ENCODE peak calls at places on chromosomes 1 and 21, in seven cellular contexts. R is vagina, Q is uterus, J is spleen, O is ovary, E is stomach, F is heart left ventricle. C is an unnamed sample. For H3K4me1, the result is how much of the 10 kb centered on the place peaks cover.

GRCh38 chr1:32892368-32893197 is 6.3 kb downstream of the HPCA start:
- DNase-seq in R (no peak), Q (no peak), J (peak), O (peak), E (no peak), F (no peak), C (no peak)

GRCh38 chr21:37767984-37768383 is 148.3 kb downstream of the KCNJ6 start:
- DNase-seq in R (no peak), Q (no peak), J (no peak), O (no peak), E (no peak), F (no peak), C (no peak)

GRCh38 chr1:225458222-225458631 is 30.4 kb upstream of the LBR start:
- DNase-seq in R (no peak), Q (no peak), J (no peak), O (no peak), E (no peak), F (no peak), C (no peak)

GRCh38 chr1:53938136-53938830 is 7.2 kb downstream of the IFT25 start:
- DNase-seq in R (no peak), Q (no peak), J (no peak), O (no peak), E (no peak), F (no peak), C (no peak)

GRCh38 chr1:218409946-218410510 is 64.9 kb downstream of the TGFB2 start:
- DNase-seq in R (no peak), Q (no peak), J (no peak), O (no peak), E (no peak), F (no peak), C (no peak)

GRCh38 chr1:192707978-192708547 is 72.1 kb downstream of the RGS13 start:
- DNase-seq in R (no peak), Q (no peak), J (no peak), O (no peak), E (no peak), F (no peak), C (no peak)

GRCh38 chr1:24380508-24380907 is 33.1 kb downstream of the STPG1 start:
- DNase-seq in R (peak), Q (no peak), J (no peak), O (no peak), E (no peak), F (no peak), C (no peak)

GRCh38 chr1:168234846-168235547 is 9.2 kb downstream of the SFT2D2 start:
- DNase-seq in R (no peak), Q (no peak), J (no peak), O (no peak), E (no peak), F (no peak), C (peak)

GRCh38 chr1:165353731-165354671 is 2.5 kb downstream of the LMX1A start:
- DNase-seq in R (no peak), Q (no peak), J (no peak), O (no peak), E (no peak), F (no peak), C (no peak)

GRCh38 chr1:207868769-207869721 is 41.9 kb downstream of the CD34 start:
- DNase-seq in R (no peak), Q (peak), J (peak), O (peak), E (peak), F (peak), C (peak)

GRCh38 chr1:207863893-207864535 is 46.9 kb downstream of the CD34 start:
- DNase-seq in R (no peak), Q (no peak), J (peak), O (no peak), E (no peak), F (peak), C (peak)

GRCh38 chr1:207868252-207868768 is 42.6 kb downstream of the CD34 start:
- DNase-seq in R (no peak), Q (peak), J (peak), O (peak), E (peak), F (peak), C (peak)

GRCh38 chr1:207867136-207868081 is 43.5 kb downstream of the CD34 start:
- DNase-seq in R (no peak), Q (no peak), J (peak), O (peak), E (peak), F (peak), C (peak)

DNA sequence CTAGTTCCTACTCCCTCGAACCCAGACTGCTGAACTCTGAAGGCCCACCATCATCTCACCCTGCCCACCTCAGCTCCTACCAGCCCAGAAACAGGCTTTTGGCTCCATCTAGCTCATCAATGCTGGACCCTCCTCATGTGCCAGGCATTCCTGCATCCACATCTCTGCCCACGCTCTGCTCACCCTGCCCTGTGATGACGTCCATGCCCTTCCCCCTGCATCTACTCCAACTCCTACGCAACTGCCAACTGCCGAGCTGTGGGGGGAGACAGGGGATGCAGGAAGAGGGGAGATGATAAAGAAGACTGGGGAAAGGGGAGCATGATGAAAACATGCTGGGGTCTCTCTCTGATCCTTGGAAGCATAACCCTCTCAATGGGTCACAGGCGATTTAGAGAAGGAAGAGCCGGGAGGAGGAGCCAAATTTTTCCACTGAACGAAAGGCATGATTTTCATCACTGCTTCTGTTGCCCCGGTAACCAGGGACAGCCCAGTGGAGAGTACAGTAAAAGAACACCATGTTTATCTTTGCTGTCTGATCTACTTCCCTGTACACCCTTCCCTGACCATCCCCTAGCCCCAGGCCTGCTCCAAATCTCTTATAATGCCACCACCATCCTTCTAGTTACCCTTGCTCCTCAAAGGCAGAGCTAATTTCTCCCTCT is 44.3 kb downstream of the CD34 start:
- DNase-seq in R (no peak), Q (peak), J (no peak), O (peak), E (no peak), F (peak), C (no peak)
- H3K4me1 ChIP-seq in R (half or more), Q (under half), J (half or more), O (under half), E (half or more), F (half or more), C (under half)

DNA sequence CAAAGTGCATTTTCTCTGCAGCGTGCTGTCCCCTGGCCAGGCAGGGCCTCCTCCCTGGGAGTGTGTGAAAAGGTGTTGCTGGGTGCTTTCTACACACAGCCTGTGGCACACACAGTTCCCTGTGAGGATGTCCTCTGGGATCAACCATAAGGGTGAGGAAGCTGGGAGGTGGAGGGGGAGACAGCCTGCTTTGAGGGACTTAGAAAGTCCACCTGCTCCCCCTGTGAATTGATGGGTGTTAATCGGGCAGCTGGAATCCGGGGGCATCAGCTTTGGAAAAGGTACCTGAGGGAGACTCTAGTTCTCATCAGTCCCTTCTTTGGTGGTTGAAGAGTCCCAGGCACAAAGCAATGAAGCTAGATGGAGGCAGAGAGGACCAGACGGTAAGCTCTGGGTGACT is 35.8 kb downstream of the LHX4 start:
- DNase-seq in R (no peak), Q (no peak), J (no peak), O (no peak), E (no peak), F (no peak), C (no peak)
- TF ChIP-seq POLR2A in R (no peak), Q (no peak), J (no peak), O (no peak), E (no peak), F (no peak), C (no peak)

GRCh38 chr1:234617135-234617985 is 7.4 kb upstream of the IRF2BP2 start:
- DNase-seq in R (no peak), Q (no peak), J (no peak), O (no peak), E (no peak), F (no peak), C (no peak)

GRCh38 chr1:234617986-234618725 is 8.2 kb upstream of the IRF2BP2 start:
- DNase-seq in R (no peak), Q (no peak), J (no peak), O (no peak), E (no peak), F (no peak), C (peak)

GRCh38 chr1:234619071-234619480 is 9.1 kb upstream of the IRF2BP2 start:
- DNase-seq in R (no peak), Q (no peak), J (no peak), O (no peak), E (no peak), F (no peak), C (peak)

GRCh38 chr1:234619794-234620247 is 9.8 kb upstream of the IRF2BP2 start:
- DNase-seq in R (no peak), Q (no peak), J (no peak), O (no peak), E (no peak), F (no peak), C (no peak)

GRCh38 chr1:234618726-234619049 is 8.7 kb upstream of the IRF2BP2 start:
- DNase-seq in R (no peak), Q (no peak), J (no peak), O (no peak), E (no peak), F (no peak), C (no peak)
- H3K4me1 ChIP-seq in R (under half), Q (under half), J (under half), O (under half), E (half or more), F (under half), C (under half)

GRCh38 chr1:200040516-200041138 is 13.1 kb downstream of the NR5A2 start:
- DNase-seq in R (no peak), Q (peak), J (no peak), O (no peak), E (no peak), F (no peak), C (peak)
- TF ChIP-seq POLR2A in R (no peak), Q (peak), J (no peak), O (no peak), E (no peak), F (no peak), C (no peak)

DNA sequence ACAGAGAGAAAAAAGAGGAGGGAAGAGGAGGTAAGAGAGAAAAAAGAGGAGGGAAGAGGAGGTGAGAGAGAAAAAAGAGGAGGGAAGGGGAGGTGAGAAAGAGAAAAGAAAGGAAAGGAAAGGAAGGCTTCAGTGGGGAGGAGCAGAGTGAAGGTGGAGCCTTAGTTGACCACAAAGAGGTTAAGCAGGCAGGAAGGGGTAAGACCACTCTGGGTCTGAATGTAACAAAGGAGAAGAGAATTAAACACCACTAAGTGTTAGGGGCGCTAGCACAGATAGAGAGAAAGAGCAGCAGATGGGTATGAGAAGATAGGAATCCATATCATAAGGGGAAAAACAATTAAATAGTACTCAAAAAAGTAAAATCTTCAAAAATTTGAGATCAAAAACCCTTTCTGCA is 6.6 kb downstream of the PTPN14 start:
- DNase-seq in R (no peak), Q (no peak), J (no peak), O (no peak), E (no peak), F (no peak), C (no peak)
- H3K4me1 ChIP-seq in R (half or more), Q (under half), J (under half), O (under half), E (half or more), F (half or more), C (half or more)

DNA sequence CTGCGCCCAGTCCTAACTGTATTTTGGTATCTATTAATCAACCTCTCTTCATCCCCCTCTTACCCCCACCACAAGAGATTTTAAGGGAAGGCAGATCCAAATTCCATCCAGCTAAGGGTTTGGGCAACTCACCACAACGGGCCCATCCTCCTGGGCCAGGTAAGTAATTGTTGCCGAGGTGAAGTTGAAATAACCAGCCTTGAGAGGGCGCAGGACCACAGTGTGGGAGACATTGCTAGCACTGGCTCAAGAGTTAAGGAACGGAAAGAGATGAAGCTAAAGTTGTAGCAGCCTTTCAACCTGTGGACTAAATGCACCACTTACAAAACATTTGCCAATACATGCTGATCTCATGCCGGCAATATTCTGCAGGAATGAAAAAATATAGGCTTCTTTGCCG is 5.9 kb downstream of the SSR2 start:
- DNase-seq in R (no peak), Q (no peak), J (no peak), O (no peak), E (no peak), F (no peak), C (no peak)
- TF ChIP-seq POLR2A in R (no peak), Q (no peak), J (no peak), O (no peak), E (no peak), F (no peak), C (no peak)

DNA sequence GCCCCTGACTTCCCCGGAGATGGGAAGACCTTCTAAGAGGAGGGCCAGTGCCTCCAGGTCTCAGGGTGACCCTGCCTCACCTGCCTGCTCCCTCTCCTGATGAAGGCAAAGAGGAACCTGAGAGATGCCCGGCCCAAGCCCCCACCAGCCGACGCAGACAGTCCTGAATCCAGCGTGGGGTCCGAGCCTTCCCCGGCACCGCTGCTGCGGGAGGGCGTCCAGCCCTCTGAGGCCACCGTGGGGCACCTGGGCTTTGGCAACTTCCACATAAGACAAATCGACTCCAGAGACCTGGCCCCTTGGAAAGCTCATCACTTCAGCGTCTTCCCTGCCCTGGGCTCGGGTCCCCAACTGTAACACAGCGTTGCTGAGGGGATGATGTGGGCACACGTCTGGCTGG is 122.2 kb downstream of the CASZ1 start:
- DNase-seq in R (no peak), Q (no peak), J (no peak), O (no peak), E (no peak), F (no peak), C (no peak)
- H3K4me1 ChIP-seq in R (half or more), Q (under half), J (under half), O (under half), E (half or more), F (half or more), C (under half)

DNA sequence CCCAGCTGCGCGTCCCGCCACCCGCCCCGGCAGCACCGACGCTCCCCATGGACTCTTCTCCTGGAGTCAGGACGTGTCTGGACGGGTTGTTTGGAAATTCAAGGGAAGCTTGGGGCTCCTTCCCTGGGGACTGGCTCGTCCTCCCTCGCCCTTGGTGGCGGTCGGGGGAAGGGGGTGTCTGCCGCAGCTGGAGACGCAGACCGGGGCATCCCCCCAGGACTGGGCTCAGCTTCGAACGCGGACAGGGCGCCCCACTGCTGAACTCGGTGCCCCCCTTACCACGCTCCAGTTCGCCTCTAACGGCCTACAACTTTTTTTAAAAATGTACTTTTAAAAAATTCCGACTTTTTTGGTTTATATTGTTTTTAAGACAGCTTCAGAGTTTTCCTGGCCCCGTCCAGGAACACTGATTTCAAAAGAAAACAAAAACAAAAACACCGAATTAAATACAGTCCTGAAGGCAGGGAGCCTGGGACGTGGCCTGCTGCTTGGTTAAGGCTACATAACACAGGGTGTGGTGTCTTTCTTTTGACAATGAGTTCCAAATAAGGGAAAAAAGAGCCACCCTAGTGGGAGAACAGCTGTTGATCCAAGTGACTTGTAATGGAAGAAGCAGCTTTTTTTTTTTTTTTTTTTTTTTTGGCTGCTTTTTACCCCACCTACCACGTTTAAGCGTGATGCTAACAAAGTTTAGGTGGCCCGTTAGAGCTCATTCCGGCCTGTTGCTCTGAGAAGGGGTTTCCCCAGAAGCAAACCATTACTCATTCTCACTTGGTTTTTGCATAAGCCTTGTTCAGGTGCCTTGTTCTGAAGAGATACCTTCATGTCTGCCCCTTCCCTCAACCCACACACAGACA is 862 bp upstream of the DIPK1A start:
- DNase-seq in R (no peak), Q (peak), J (no peak), O (peak), E (peak), F (peak), C (peak)
- TF ChIP-seq POLR2A in R (no peak), Q (peak), J (peak), O (no peak), E (no peak), F (peak), C (no peak)

DNA sequence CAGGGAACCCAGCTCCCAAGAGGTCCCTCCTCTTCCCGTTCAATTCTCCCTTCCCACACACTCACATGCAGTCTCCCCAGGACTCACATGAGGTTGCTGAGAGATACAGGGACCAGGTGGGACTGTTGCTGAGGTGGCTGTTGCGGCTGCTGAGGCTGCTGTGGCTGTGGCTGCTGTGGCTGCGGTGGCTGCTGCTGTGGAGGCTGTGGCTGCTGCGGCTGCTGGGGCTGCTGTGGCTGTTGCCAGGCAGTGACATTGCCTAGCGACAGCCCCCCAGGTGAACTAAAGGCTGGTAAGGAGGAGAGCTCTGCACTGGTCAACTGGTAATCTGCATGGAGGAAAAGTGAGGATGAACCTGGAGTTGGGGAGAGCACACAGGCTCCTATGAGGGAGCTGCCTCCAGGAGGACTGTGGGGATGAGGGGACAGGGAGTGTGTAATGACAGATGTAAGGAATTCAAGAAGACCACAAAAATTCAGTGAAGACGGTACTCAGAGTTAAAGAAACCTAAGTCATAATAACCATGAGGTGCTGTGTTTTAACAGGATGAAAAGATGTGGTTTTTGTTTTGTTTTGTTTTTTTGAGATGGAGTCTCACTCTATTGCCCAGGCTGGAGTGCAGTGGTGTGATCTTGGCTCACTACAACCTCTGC is 31.8 kb downstream of the MEF2D start:
- DNase-seq in R (no peak), Q (no peak), J (no peak), O (peak), E (no peak), F (no peak), C (no peak)
- H3K4me1 ChIP-seq in R (under half), Q (under half), J (under half), O (under half), E (half or more), F (half or more), C (under half)